ENCODE peak calls at places on chromosomes 1 and 21, in eight cellular contexts. One of them, this sample, is unnamed.

GRCh38 chr1:206904423-206905142 is 7.3 kb downstream of the IL24 start:
- DNase-seq in endothelial cell of umbilical vein: no peak
- DNase-seq in breast epithelium: no peak
- DNase-seq in effector memory CD4-positive, alpha-beta T cell: no peak
- DNase-seq in adrenal gland: no peak
- DNase-seq in fibroblast of lung: no peak
- DNase-seq in mucosa of descending colon: no peak
- DNase-seq in body of pancreas: no peak
- DNase-seq in this sample: no peak

GRCh38 chr1:53693361-53693760 is 45.6 kb downstream of the GLIS1 start:
- DNase-seq in effector memory CD4-positive, alpha-beta T cell: no peak
- DNase-seq in body of pancreas: no peak
- DNase-seq in adrenal gland: no peak
- DNase-seq in breast epithelium: no peak
- DNase-seq in endothelial cell of umbilical vein: no peak
- DNase-seq in mucosa of descending colon: no peak
- DNase-seq in fibroblast of lung: no peak
- DNase-seq in this sample: peak; percentile 37

GRCh38 chr1:224333309-224333926 is 3.4 kb upstream of the NVL start:
- DNase-seq in fibroblast of lung: peak; percentile 79
- DNase-seq in body of pancreas: no peak
- DNase-seq in effector memory CD4-positive, alpha-beta T cell: peak; percentile 11
- DNase-seq in mucosa of descending colon: no peak
- DNase-seq in breast epithelium: no peak
- DNase-seq in endothelial cell of umbilical vein: peak; percentile 80
- DNase-seq in adrenal gland: no peak
- DNase-seq in this sample: peak; percentile 72

GRCh38 chr1:32872189-32872898 is 1.6 kb upstream of the FNDC5 start:
- DNase-seq in mucosa of descending colon: peak; percentile 64
- DNase-seq in breast epithelium: no peak
- DNase-seq in body of pancreas: peak; percentile 79
- DNase-seq in effector memory CD4-positive, alpha-beta T cell: peak; percentile 36
- DNase-seq in adrenal gland: peak; percentile 57
- DNase-seq in fibroblast of lung: peak; percentile 42
- DNase-seq in endothelial cell of umbilical vein: peak; percentile 51
- DNase-seq in this sample: peak; percentile 52

GRCh38 chr1:78722521-78722920 is 72.9 kb downstream of the IFI44 start:
- DNase-seq in body of pancreas: no peak
- DNase-seq in fibroblast of lung: no peak
- DNase-seq in breast epithelium: no peak
- DNase-seq in effector memory CD4-positive, alpha-beta T cell: no peak
- DNase-seq in mucosa of descending colon: no peak
- DNase-seq in endothelial cell of umbilical vein: no peak
- DNase-seq in adrenal gland: no peak
- DNase-seq in this sample: peak; percentile 58

GRCh38 chr1:5532811-5533210 is 459.4 kb downstream of the NPHP4 start:
- DNase-seq in mucosa of descending colon: no peak
- DNase-seq in breast epithelium: no peak
- DNase-seq in endothelial cell of umbilical vein: no peak
- DNase-seq in adrenal gland: no peak
- DNase-seq in fibroblast of lung: no peak
- DNase-seq in effector memory CD4-positive, alpha-beta T cell: no peak
- DNase-seq in body of pancreas: no peak
- DNase-seq in this sample: no peak

GRCh38 chr1:164709541-164710287 is 150.7 kb downstream of the PBX1 start:
- DNase-seq in fibroblast of lung: no peak
- DNase-seq in effector memory CD4-positive, alpha-beta T cell: no peak
- DNase-seq in mucosa of descending colon: no peak
- DNase-seq in adrenal gland: no peak
- DNase-seq in body of pancreas: no peak
- DNase-seq in breast epithelium: no peak
- DNase-seq in endothelial cell of umbilical vein: no peak
- DNase-seq in this sample: peak; percentile 66

GRCh38 chr1:177209357-177209756 is 38.6 kb downstream of the BRINP2 start:
- DNase-seq in breast epithelium: peak; percentile 53
- DNase-seq in fibroblast of lung: peak; percentile 100
- DNase-seq in endothelial cell of umbilical vein: peak; percentile 78
- DNase-seq in adrenal gland: peak; percentile 97
- DNase-seq in body of pancreas: peak; percentile 42
- DNase-seq in mucosa of descending colon: peak; percentile 28
- DNase-seq in effector memory CD4-positive, alpha-beta T cell: no peak
- DNase-seq in this sample: peak; percentile 99

GRCh38 chr1:38284953-38285352 is 238.4 kb upstream of the POU3F1 start:
- DNase-seq in effector memory CD4-positive, alpha-beta T cell: no peak
- DNase-seq in breast epithelium: no peak
- DNase-seq in adrenal gland: peak; percentile 39
- DNase-seq in mucosa of descending colon: no peak
- DNase-seq in endothelial cell of umbilical vein: no peak
- DNase-seq in fibroblast of lung: no peak
- DNase-seq in body of pancreas: no peak
- DNase-seq in this sample: no peak

GRCh38 chr1:220551001-220551400 is 23.1 kb downstream of the MARK1 start:
- DNase-seq in adrenal gland: no peak
- DNase-seq in breast epithelium: no peak
- DNase-seq in mucosa of descending colon: no peak
- DNase-seq in endothelial cell of umbilical vein: no peak
- DNase-seq in fibroblast of lung: no peak
- DNase-seq in effector memory CD4-positive, alpha-beta T cell: no peak
- DNase-seq in body of pancreas: no peak
- DNase-seq in this sample: no peak

GRCh38 chr1:200380589-200381021 is 29.2 kb downstream of the ZNF281 start:
- DNase-seq in body of pancreas: no peak
- DNase-seq in effector memory CD4-positive, alpha-beta T cell: no peak
- DNase-seq in endothelial cell of umbilical vein: no peak
- DNase-seq in fibroblast of lung: no peak
- DNase-seq in breast epithelium: no peak
- DNase-seq in adrenal gland: no peak
- DNase-seq in mucosa of descending colon: no peak
- DNase-seq in this sample: no peak

GRCh38 chr21:31727181-31727580 is 4.7 kb downstream of the SCAF4 start:
- DNase-seq in adrenal gland: no peak
- DNase-seq in fibroblast of lung: no peak
- DNase-seq in endothelial cell of umbilical vein: no peak
- DNase-seq in effector memory CD4-positive, alpha-beta T cell: no peak
- DNase-seq in mucosa of descending colon: no peak
- DNase-seq in breast epithelium: no peak
- DNase-seq in body of pancreas: no peak
- DNase-seq in this sample: no peak

GRCh38 chr1:157992031-157992568 is 1.3 kb upstream of the KIRREL1 start:
- DNase-seq in effector memory CD4-positive, alpha-beta T cell: peak; percentile 1
- DNase-seq in breast epithelium: no peak
- DNase-seq in mucosa of descending colon: peak; percentile 72
- DNase-seq in endothelial cell of umbilical vein: peak; percentile 73
- DNase-seq in adrenal gland: peak; percentile 76
- DNase-seq in fibroblast of lung: peak; percentile 68
- DNase-seq in body of pancreas: peak; percentile 71
- DNase-seq in this sample: peak; percentile 84

GRCh38 chr1:8061210-8061609 is 35.1 kb upstream of the ERRFI1 start:
- DNase-seq in body of pancreas: peak; percentile 60
- DNase-seq in endothelial cell of umbilical vein: peak; percentile 74
- DNase-seq in adrenal gland: peak; percentile 20
- DNase-seq in mucosa of descending colon: no peak
- DNase-seq in fibroblast of lung: peak; percentile 96
- DNase-seq in breast epithelium: no peak
- DNase-seq in effector memory CD4-positive, alpha-beta T cell: no peak
- DNase-seq in this sample: peak; percentile 95

GRCh38 chr1:154176341-154176740 is 15.6 kb downstream of the TPM3 start:
- DNase-seq in mucosa of descending colon: no peak
- DNase-seq in fibroblast of lung: peak; percentile 79
- DNase-seq in breast epithelium: no peak
- DNase-seq in effector memory CD4-positive, alpha-beta T cell: no peak
- DNase-seq in body of pancreas: no peak
- DNase-seq in adrenal gland: peak; percentile 49
- DNase-seq in endothelial cell of umbilical vein: peak; percentile 86
- DNase-seq in this sample: peak; percentile 93

GRCh38 chr1:50978852-50979781 is 9.1 kb downstream of the CDKN2C start:
- DNase-seq in endothelial cell of umbilical vein: no peak
- DNase-seq in breast epithelium: no peak
- DNase-seq in mucosa of descending colon: peak; percentile 49
- DNase-seq in body of pancreas: peak; percentile 62
- DNase-seq in fibroblast of lung: peak; percentile 7
- DNase-seq in adrenal gland: peak; percentile 20
- DNase-seq in effector memory CD4-positive, alpha-beta T cell: no peak
- DNase-seq in this sample: no peak

GRCh38 chr1:24964811-24965570 is 34.9 kb upstream of the RUNX3 start:
- DNase-seq in endothelial cell of umbilical vein: no peak
- DNase-seq in body of pancreas: peak; percentile 18
- DNase-seq in fibroblast of lung: no peak
- DNase-seq in breast epithelium: no peak
- DNase-seq in mucosa of descending colon: peak; percentile 79
- DNase-seq in adrenal gland: peak; percentile 13
- DNase-seq in effector memory CD4-positive, alpha-beta T cell: peak; percentile 86
- DNase-seq in this sample: no peak

DNA sequence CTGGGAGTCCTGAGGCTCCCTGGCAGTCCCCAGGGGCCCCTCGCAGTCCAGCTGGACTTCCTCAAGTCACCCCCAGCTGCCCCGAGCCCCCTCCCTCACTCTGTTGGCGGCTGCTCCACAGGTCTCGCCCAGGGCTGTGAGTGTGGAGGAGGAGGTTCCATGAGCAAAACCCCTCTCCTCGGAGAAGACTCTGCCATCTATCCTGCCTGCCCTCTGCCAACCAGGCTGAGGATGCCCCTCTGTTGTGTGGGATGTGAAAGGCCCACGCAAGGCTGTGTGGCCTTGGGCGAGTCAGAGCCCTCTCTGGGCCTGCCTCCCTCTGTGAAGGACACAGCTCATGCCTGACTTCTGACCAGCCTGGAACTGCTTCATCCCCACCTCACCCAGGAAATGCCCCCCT is 398 bp upstream of the EDN2 start:
- DNase-seq in endothelial cell of umbilical vein: no peak
- DNase-seq in effector memory CD4-positive, alpha-beta T cell: no peak
- DNase-seq in fibroblast of lung: no peak
- DNase-seq in mucosa of descending colon: no peak
- DNase-seq in adrenal gland: no peak
- DNase-seq in body of pancreas: no peak
- DNase-seq in breast epithelium: no peak
- DNase-seq in this sample: no peak
- H3K4me1 ChIP-seq in endothelial cell of umbilical vein: peaks cover 17% of the 10 kb centered on the region
- H3K4me1 ChIP-seq in effector memory CD4-positive, alpha-beta T cell: no peaks in the 10 kb centered on the region
- H3K4me1 ChIP-seq in fibroblast of lung: no peaks in the 10 kb centered on the region
- H3K4me1 ChIP-seq in mucosa of descending colon: peaks cover 31% of the 10 kb centered on the region
- H3K4me1 ChIP-seq in adrenal gland: peaks cover 21% of the 10 kb centered on the region
- H3K4me1 ChIP-seq in body of pancreas: peaks cover 68% of the 10 kb centered on the region
- H3K4me1 ChIP-seq in breast epithelium: peaks cover 9% of the 10 kb centered on the region
- H3K4me1 ChIP-seq in this sample: peaks cover 15% of the 10 kb centered on the region

DNA sequence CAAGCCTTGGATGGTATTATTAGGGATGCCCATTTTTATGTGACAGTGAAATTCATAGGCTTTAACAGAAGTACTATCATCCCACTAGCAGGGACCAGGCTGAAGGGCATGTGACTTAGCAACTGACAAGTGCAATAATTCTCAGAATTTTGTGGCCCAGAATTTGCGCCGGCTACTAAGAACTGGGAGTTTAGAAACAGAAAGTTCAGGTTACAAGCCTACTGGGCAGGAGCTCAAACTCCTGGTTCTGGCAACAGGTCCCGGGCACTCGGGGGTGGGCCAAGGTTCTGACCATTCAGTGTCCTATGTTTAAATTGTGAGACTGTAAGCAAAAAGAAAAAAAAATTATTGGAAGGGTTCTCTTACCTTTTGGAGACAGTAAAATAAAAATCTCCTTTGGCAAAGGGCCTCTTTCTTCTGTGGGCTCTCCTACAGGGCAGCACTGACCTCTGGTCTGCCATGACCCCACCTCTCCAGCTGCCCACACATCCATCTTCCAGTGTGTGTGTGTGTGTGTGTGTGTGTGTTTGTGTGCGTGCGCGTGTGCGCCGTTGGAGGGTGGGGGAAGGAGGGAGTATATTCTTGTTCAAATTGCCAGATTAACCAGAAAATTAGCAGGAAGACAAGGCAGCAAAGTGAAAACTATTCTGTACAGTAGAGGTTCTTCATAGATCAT is 26.1 kb downstream of the IRF2BP2 start:
- DNase-seq in adrenal gland: peak; percentile 44
- DNase-seq in fibroblast of lung: no peak
- DNase-seq in body of pancreas: peak; percentile 39
- DNase-seq in effector memory CD4-positive, alpha-beta T cell: no peak
- DNase-seq in endothelial cell of umbilical vein: no peak
- DNase-seq in mucosa of descending colon: no peak
- DNase-seq in breast epithelium: no peak
- DNase-seq in this sample: no peak
- H3K4me1 ChIP-seq in adrenal gland: peaks cover 22% of the 10 kb centered on the region
- H3K4me1 ChIP-seq in fibroblast of lung: peaks cover 3% of the 10 kb centered on the region
- H3K4me1 ChIP-seq in body of pancreas: peaks cover 5% of the 10 kb centered on the region
- H3K4me1 ChIP-seq in effector memory CD4-positive, alpha-beta T cell: no peaks in the 10 kb centered on the region
- H3K4me1 ChIP-seq in endothelial cell of umbilical vein: no peaks in the 10 kb centered on the region
- H3K4me1 ChIP-seq in mucosa of descending colon: no peaks in the 10 kb centered on the region
- H3K4me1 ChIP-seq in breast epithelium: no peaks in the 10 kb centered on the region
- H3K4me1 ChIP-seq in this sample: peaks cover 22% of the 10 kb centered on the region

GRCh38 chr1:171221665-171222591 is 26.4 kb upstream of the FMO1 start:
- DNase-seq in endothelial cell of umbilical vein: no peak
- DNase-seq in body of pancreas: no peak
- DNase-seq in breast epithelium: no peak
- DNase-seq in adrenal gland: no peak
- DNase-seq in mucosa of descending colon: no peak
- DNase-seq in fibroblast of lung: peak; percentile 51
- DNase-seq in effector memory CD4-positive, alpha-beta T cell: no peak
- DNase-seq in this sample: no peak
- H3K4me1 ChIP-seq in endothelial cell of umbilical vein: no peaks in the 10 kb centered on the region
- H3K4me1 ChIP-seq in body of pancreas: peaks cover 19% of the 10 kb centered on the region
- H3K4me1 ChIP-seq in breast epithelium: peaks cover 7% of the 10 kb centered on the region
- H3K4me1 ChIP-seq in adrenal gland: no peaks in the 10 kb centered on the region
- H3K4me1 ChIP-seq in mucosa of descending colon: peaks cover 4% of the 10 kb centered on the region
- H3K4me1 ChIP-seq in fibroblast of lung: peaks cover 16% of the 10 kb centered on the region
- H3K4me1 ChIP-seq in effector memory CD4-positive, alpha-beta T cell: no peaks in the 10 kb centered on the region
- H3K4me1 ChIP-seq in this sample: peaks cover 24% of the 10 kb centered on the region

DNA sequence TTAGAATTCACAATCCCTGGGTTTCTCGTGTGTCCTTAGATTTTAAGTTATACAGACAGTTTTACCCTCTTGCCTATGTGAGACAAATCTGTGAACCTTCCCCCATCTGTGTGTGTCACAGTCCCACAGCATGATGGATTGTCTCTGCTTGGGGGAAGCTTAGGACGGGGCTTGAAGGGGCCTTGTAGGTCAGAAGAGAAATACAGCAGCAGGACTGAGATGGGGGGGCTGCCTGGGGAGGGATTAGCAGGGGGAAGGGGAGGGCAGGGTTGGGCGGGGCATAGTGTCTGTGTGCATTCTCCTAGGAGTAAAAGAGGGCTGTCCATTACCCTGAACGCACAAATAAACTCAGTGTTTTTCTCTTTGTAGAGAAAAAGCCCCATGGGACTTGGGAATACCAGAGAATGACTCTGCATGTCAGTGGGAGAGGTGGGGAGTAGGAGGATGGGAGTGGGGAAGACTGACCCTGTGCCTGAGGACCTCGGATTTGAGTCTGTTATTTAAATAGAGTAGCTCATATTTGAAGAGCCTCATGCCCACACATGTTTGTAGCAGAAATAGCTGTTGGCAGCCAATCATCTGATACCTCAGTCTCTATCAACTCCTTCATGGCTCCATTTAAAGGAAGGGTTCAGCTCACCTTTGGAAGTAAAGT is 16.4 kb downstream of the RNF220 start:
- DNase-seq in mucosa of descending colon: no peak
- DNase-seq in body of pancreas: no peak
- DNase-seq in adrenal gland: no peak
- DNase-seq in endothelial cell of umbilical vein: no peak
- DNase-seq in effector memory CD4-positive, alpha-beta T cell: no peak
- DNase-seq in breast epithelium: no peak
- DNase-seq in fibroblast of lung: no peak
- DNase-seq in this sample: no peak
- H3K4me1 ChIP-seq in mucosa of descending colon: peaks cover 17% of the 10 kb centered on the region
- H3K4me1 ChIP-seq in body of pancreas: peaks cover 23% of the 10 kb centered on the region
- H3K4me1 ChIP-seq in adrenal gland: no peaks in the 10 kb centered on the region
- H3K4me1 ChIP-seq in endothelial cell of umbilical vein: peaks cover 34% of the 10 kb centered on the region
- H3K4me1 ChIP-seq in effector memory CD4-positive, alpha-beta T cell: peaks cover 9% of the 10 kb centered on the region
- H3K4me1 ChIP-seq in breast epithelium: no peaks in the 10 kb centered on the region
- H3K4me1 ChIP-seq in fibroblast of lung: no peaks in the 10 kb centered on the region
- H3K4me1 ChIP-seq in this sample: no peaks in the 10 kb centered on the region

This sample was measured in GM23248.